ENCODE peak calls at places on chromosomes 6 and 20, in eight cellular contexts. I is glutamatergic neuron; E is GM03348; K is D341Med; Z is stimulated activated CD4-positive, alpha-beta T cell treated with anti-CD3 and anti-CD28 coated beads, Interleukin-4, amount 100 ng/mL, for 1 hour; V is HEK293T; P is CD8-positive, alpha-beta T cell; B is heart right ventricle. Y is an unnamed sample.

GRCh38 chr6:54267798-54268197 is 40.4 kb upstream of the TINAG start:
- DNase-seq in I (peak), E (peak), K (peak), Z (no peak), V (peak), P (no peak), B (no peak), Y (no peak)

GRCh38 chr6:20866940-20867630 is 332.8 kb downstream of the CDKAL1 start:
- DNase-seq in I (no peak), E (no peak), K (no peak), Z (no peak), V (no peak), P (no peak), B (no peak), Y (no peak)

GRCh38 chr6:22668307-22668706 is 98.9 kb downstream of the HDGFL1 start:
- DNase-seq in I (no peak), E (no peak), K (no peak), Z (no peak), V (no peak), P (no peak), B (no peak), Y (no peak)

GRCh38 chr6:129793447-129793846 is 67.7 kb downstream of the TMEM244 start:
- DNase-seq in I (no peak), E (no peak), K (no peak), Z (no peak), V (no peak), P (no peak), B (no peak), Y (no peak)

GRCh38 chr6:113680351-113680750 is 176.8 kb upstream of the MARCKS start:
- DNase-seq in I (no peak), E (no peak), K (no peak), Z (no peak), V (no peak), P (no peak), B (no peak), Y (no peak)

GRCh38 chr6:120675886-120676285 is 658.4 kb downstream of the TBC1D32 start:
- DNase-seq in I (no peak), E (no peak), K (no peak), Z (no peak), V (no peak), P (no peak), B (no peak), Y (no peak)

GRCh38 chr6:138215071-138215470 is 3.2 kb downstream of the PBOV1 start:
- DNase-seq in I (no peak), E (no peak), K (no peak), Z (no peak), V (no peak), P (no peak), B (no peak), Y (no peak)

GRCh38 chr20:17442588-17442987 is 88.6 kb downstream of the BFSP1 start:
- DNase-seq in I (no peak), E (no peak), K (no peak), Z (no peak), V (peak), P (no peak), B (no peak), Y (peak)

GRCh38 chr20:63744574-63745423 is 5.2 kb downstream of the SLC2A4RG start:
- DNase-seq in I (no peak), E (peak), K (peak), Z (no peak), V (no peak), P (no peak), B (no peak), Y (no peak)

GRCh38 chr6:82866446-82866845 is 199.2 kb downstream of the UBE3D start:
- DNase-seq in I (no peak), E (no peak), K (no peak), Z (no peak), V (no peak), P (no peak), B (no peak), Y (no peak)

GRCh38 chr20:63139856-63140255 is 76.1 kb downstream of the YTHDF1 start:
- DNase-seq in I (no peak), E (no peak), K (no peak), Z (no peak), V (no peak), P (no peak), B (peak), Y (no peak)

GRCh38 chr6:115999256-115999655 is 61.4 kb downstream of the FRK start:
- DNase-seq in I (no peak), E (no peak), K (no peak), Z (no peak), V (no peak), P (no peak), B (no peak), Y (no peak)

GRCh38 chr6:30749554-30750378 is 5.4 kb upstream of the IER3 start:
- DNase-seq in I (no peak), E (no peak), K (no peak), Z (no peak), V (no peak), P (no peak), B (no peak), Y (no peak)

GRCh38 chr6:166997768-166998255 is 1.4 kb upstream of the CEP43 start:
- DNase-seq in I (peak), E (peak), K (peak), Z (peak), V (peak), P (peak), B (peak), Y (peak)

GRCh38 chr20:14199111-14199510 is 138.3 kb downstream of the FLRT3 start:
- DNase-seq in I (no peak), E (no peak), K (no peak), Z (no peak), V (no peak), P (no peak), B (no peak), Y (no peak)

GRCh38 chr20:26169506-26169905 is 472.9 kb upstream of the ZNF337 start:
- DNase-seq in I (no peak), E (peak), K (no peak), Z (no peak), V (no peak), P (no peak), B (no peak), Y (no peak)

GRCh38 chr6:163485388-163485851 is 70.9 kb downstream of the QKI start:
- DNase-seq in I (no peak), E (no peak), K (no peak), Z (no peak), V (no peak), P (no peak), B (no peak), Y (no peak)

GRCh38 chr6:15410126-15410391 is 164.2 kb downstream of the JARID2 start:
- DNase-seq in I (no peak), E (no peak), K (no peak), Z (no peak), V (no peak), P (no peak), B (no peak), Y (no peak)

GRCh38 chr6:55774542-55775318 is 100.7 kb downstream of the BMP5 start:
- DNase-seq in I (no peak), E (no peak), K (no peak), Z (no peak), V (no peak), P (no peak), B (no peak), Y (no peak)

GRCh38 chr6:91626935-91627334 is 1040.1 kb upstream of the MAP3K7 start:
- DNase-seq in I (no peak), E (no peak), K (no peak), Z (no peak), V (no peak), P (no peak), B (no peak), Y (no peak)

GRCh38 chr6:149060985-149061760 is 256.3 kb upstream of the TAB2 start:
- DNase-seq in I (no peak), E (no peak), K (no peak), Z (no peak), V (peak), P (no peak), B (no peak), Y (peak)

GRCh38 chr6:44977406-44977740 is 350.8 kb upstream of the RUNX2 start:
- DNase-seq in I (no peak), E (no peak), K (no peak), Z (no peak), V (no peak), P (no peak), B (no peak), Y (no peak)

GRCh38 chr6:156543431-156543830 is 233.7 kb upstream of the ARID1B start:
- DNase-seq in I (no peak), E (no peak), K (no peak), Z (no peak), V (no peak), P (no peak), B (no peak), Y (no peak)

GRCh38 chr6:153106021-153106420 is 25.1 kb downstream of the RGS17 start:
- DNase-seq in I (no peak), E (no peak), K (no peak), Z (no peak), V (no peak), P (no peak), B (no peak), Y (no peak)

GRCh38 chr20:63101781-63102719 is 95.3 kb upstream of the BHLHE23 start:
- DNase-seq in I (peak), E (peak), K (peak), Z (peak), V (peak), P (peak), B (peak), Y (peak)

GRCh38 chr6:41622210-41622990 is 15.9 kb upstream of the MDFI start:
- DNase-seq in I (no peak), E (no peak), K (no peak), Z (no peak), V (no peak), P (no peak), B (no peak), Y (no peak)

GRCh38 chr6:142728910-142729481 is 216.0 kb downstream of the HIVEP2 start:
- DNase-seq in I (no peak), E (peak), K (no peak), Z (no peak), V (no peak), P (no peak), B (no peak), Y (no peak)

GRCh38 chr6:14476793-14477531 is 359.4 kb downstream of the CD83 start:
- DNase-seq in I (no peak), E (peak), K (no peak), Z (no peak), V (no peak), P (no peak), B (no peak), Y (no peak)

GRCh38 chr20:199996-200395 is 10.5 kb upstream of the DEFB128 start:
- DNase-seq in I (no peak), E (no peak), K (no peak), Z (no peak), V (no peak), P (no peak), B (no peak), Y (no peak)

GRCh38 chr6:145155873-145156782 is 579.2 kb downstream of the EPM2A start:
- DNase-seq in I (no peak), E (no peak), K (no peak), Z (no peak), V (no peak), P (no peak), B (no peak), Y (no peak)

GRCh38 chr6:150403458-150404245 is 34.8 kb downstream of the IYD start:
- DNase-seq in I (no peak), E (peak), K (no peak), Z (no peak), V (peak), P (no peak), B (no peak), Y (no peak)

GRCh38 chr6:129744201-129744879 is 34.4 kb upstream of the ARHGAP18 start:
- DNase-seq in I (no peak), E (peak), K (no peak), Z (no peak), V (peak), P (no peak), B (no peak), Y (no peak)

GRCh38 chr6:152087701-152088100 is 280.2 kb downstream of the ESR1 start:
- DNase-seq in I (no peak), E (no peak), K (no peak), Z (no peak), V (no peak), P (no peak), B (no peak), Y (no peak)

GRCh38 chr20:45293041-45294002 is 13.3 kb upstream of the RBPJL start:
- DNase-seq in I (peak), E (peak), K (peak), Z (peak), V (peak), P (peak), B (peak), Y (no peak)

GRCh38 chr6:24205020-24205492 is 79.0 kb downstream of the NRSN1 start:
- DNase-seq in I (no peak), E (peak), K (peak), Z (no peak), V (peak), P (no peak), B (no peak), Y (peak)

GRCh38 chr6:149990672-149991402 is 27.1 kb downstream of the ULBP1 start:
- DNase-seq in I (peak), E (peak), K (peak), Z (peak), V (peak), P (peak), B (no peak), Y (no peak)